ENCODE peak calls at places on chromosomes 11 and 22, in six cellular contexts. B is osteoblast; D is CD8-positive, alpha-beta memory T cell; G is left ventricle myocardium inferior; J is pancreas; A is CD8-positive, alpha-beta T cell. L is an unnamed sample. For H3K9me3, the result is how much of the 10 kb centered on the place peaks cover.

GRCh38 chr22:26438006-26438405 is 8.9 kb downstream of the ASPHD2 start:
- DNase-seq in B (no peak), D (no peak), G (no peak), J (no peak), A (no peak), L (no peak)

GRCh38 chr11:111736191-111736590 is 30.0 kb downstream of the PPP2R1B start:
- DNase-seq in B (peak), D (no peak), G (no peak), J (no peak), A (no peak), L (no peak)

GRCh38 chr11:75784085-75784478 is 15.5 kb downstream of the DGAT2 start:
- DNase-seq in B (peak), D (no peak), G (no peak), J (no peak), A (no peak), L (no peak)

GRCh38 chr11:68956142-68956541 is 24.6 kb downstream of the MRGPRD start:
- DNase-seq in B (peak), D (peak), G (no peak), J (no peak), A (no peak), L (no peak)

GRCh38 chr11:43547900-43548381 is 132.6 kb upstream of the HSD17B12 start:
- DNase-seq in B (peak), D (no peak), G (peak), J (peak), A (no peak), L (peak)

GRCh38 chr11:118258410-118258809 is 5.7 kb downstream of the MPZL2 start:
- DNase-seq in B (no peak), D (no peak), G (no peak), J (no peak), A (no peak), L (no peak)

GRCh38 chr11:44005076-44005800 is 42.5 kb upstream of the ACCSL start:
- DNase-seq in B (no peak), D (no peak), G (no peak), J (peak), A (no peak), L (no peak)

GRCh38 chr22:17576475-17576874 is 13.2 kb downstream of the SLC25A18 start:
- DNase-seq in B (peak), D (no peak), G (no peak), J (no peak), A (no peak), L (no peak)

GRCh38 chr11:134207538-134208239 is 16.1 kb downstream of the NCAPD3 start:
- DNase-seq in B (no peak), D (peak), G (peak), J (no peak), A (peak), L (peak)

GRCh38 chr22:50082197-50082715 is 3.0 kb downstream of the MLC1 start:
- DNase-seq in B (peak), D (no peak), G (no peak), J (no peak), A (no peak), L (no peak)

GRCh38 chr11:111177037-111177988 is 68.2 kb upstream of the POU2AF2 start:
- DNase-seq in B (no peak), D (no peak), G (no peak), J (no peak), A (no peak), L (no peak)

GRCh38 chr11:27239305-27239942 is 123.6 kb downstream of the CCDC34 start:
- DNase-seq in B (no peak), D (no peak), G (peak), J (no peak), A (no peak), L (no peak)

GRCh38 chr11:64590763-64591221 is at the start of gene SLC22A12:
- DNase-seq in B (peak), D (no peak), G (peak), J (no peak), A (no peak), L (no peak)

GRCh38 chr11:12433571-12434061 is 56.2 kb downstream of the PARVA start:
- DNase-seq in B (peak), D (no peak), G (no peak), J (no peak), A (no peak), L (no peak)

GRCh38 chr22:35697142-35697541 is 20.5 kb upstream of the APOL5 start:
- DNase-seq in B (no peak), D (no peak), G (no peak), J (no peak), A (no peak), L (no peak)

GRCh38 chr11:121800704-121801516 is 315.1 kb downstream of the BLID start:
- DNase-seq in B (peak), D (no peak), G (no peak), J (no peak), A (no peak), L (no peak)

GRCh38 chr11:45530776-45531175 is 134.6 kb downstream of the CHST1 start:
- DNase-seq in B (no peak), D (no peak), G (no peak), J (no peak), A (no peak), L (no peak)

GRCh38 chr11:86369668-86370067 is 5.0 kb upstream of the CCDC81 start:
- DNase-seq in B (no peak), D (no peak), G (no peak), J (no peak), A (no peak), L (no peak)

GRCh38 chr11:115921986-115922385 is 417.8 kb upstream of the CADM1 start:
- DNase-seq in B (no peak), D (no peak), G (no peak), J (no peak), A (no peak), L (no peak)

GRCh38 chr11:79423736-79424135 is 17.1 kb downstream of the TENM4 start:
- DNase-seq in B (no peak), D (no peak), G (no peak), J (no peak), A (no peak), L (no peak)

GRCh38 chr11:108944486-108945178 is 279.8 kb downstream of the DDX10 start:
- DNase-seq in B (peak), D (no peak), G (no peak), J (no peak), A (no peak), L (no peak)

GRCh38 chr11:46302866-46303265 is 25.4 kb downstream of the CREB3L1 start:
- DNase-seq in B (no peak), D (no peak), G (no peak), J (no peak), A (no peak), L (no peak)

GRCh38 chr11:57983211-57983610 is 40.5 kb upstream of the OR9Q1 start:
- DNase-seq in B (no peak), D (no peak), G (no peak), J (no peak), A (no peak), L (no peak)

GRCh38 chr11:75280227-75280671 is 39.7 kb downstream of the TPBGL start:
- DNase-seq in B (peak), D (peak), G (peak), J (peak), A (peak), L (peak)

GRCh38 chr11:2074266-2074825 is 64.8 kb downstream of the IGF2 start:
- DNase-seq in B (peak), D (no peak), G (no peak), J (no peak), A (no peak), L (no peak)

GRCh38 chr22:41369837-41370236 is 11.9 kb upstream of the TEF start:
- DNase-seq in B (peak), D (no peak), G (no peak), J (peak), A (no peak), L (no peak)

GRCh38 chr11:73356979-73357739 is 19.0 kb upstream of the RELT start:
- DNase-seq in B (no peak), D (no peak), G (no peak), J (no peak), A (no peak), L (no peak)

GRCh38 chr11:6606471-6607189 is 3.1 kb downstream of the ILK start:
- DNase-seq in B (peak), D (peak), G (peak), J (peak), A (peak), L (no peak)

GRCh38 chr11:70895061-70895670 is 357.2 kb downstream of the SHANK2 start:
- DNase-seq in B (peak), D (no peak), G (no peak), J (no peak), A (no peak), L (no peak)

DNA sequence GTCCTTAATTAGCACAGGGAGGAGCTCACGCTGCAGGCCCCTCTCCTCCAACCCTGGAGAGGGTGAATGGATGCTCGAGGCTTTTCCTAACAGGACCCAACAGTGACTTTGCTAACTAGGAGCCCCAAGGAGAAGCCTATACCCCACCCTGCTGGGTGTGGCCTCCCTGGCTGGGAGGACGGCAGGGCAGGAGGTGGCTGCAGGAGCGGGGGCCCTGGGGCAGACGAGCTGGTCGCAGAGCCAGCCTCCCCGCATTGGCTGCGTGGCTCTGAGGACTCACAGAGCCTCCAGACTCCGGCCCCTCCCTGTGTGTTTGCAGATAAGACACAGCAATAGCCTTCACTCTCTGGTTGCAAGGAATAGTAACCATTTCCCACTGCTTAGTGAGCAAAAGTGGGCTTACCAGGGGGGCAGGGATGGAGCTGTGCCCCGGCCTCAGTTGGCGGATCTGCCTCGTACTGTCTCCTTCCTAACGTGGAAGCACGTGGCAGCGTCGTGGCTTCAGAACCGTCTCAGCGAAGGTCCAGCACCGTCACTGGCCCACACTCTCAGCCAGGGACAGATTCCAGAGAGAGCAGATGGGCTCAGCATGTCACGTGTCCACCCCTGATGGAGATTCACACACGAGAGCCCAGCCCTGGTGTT is 1087.5 kb downstream of the BRD1 start:
- DNase-seq in B (peak), D (no peak), G (no peak), J (no peak), A (no peak), L (no peak)
- H3K9me3 ChIP-seq in B (under half), D (under half), G (under half), J (under half), A (under half), L (under half)

GRCh38 chr22:19713650-19714319 is 518 bp upstream of the SEPTIN5 start:
- DNase-seq in B (peak), D (no peak), G (peak), J (no peak), A (no peak), L (no peak)
- H3K27ac ChIP-seq in B (no peak), D (no peak), G (no peak), J (no peak), A (no peak), L (no peak)

GRCh38 chr22:40046126-40046525 is 51.4 kb downstream of the FAM83F start:
- DNase-seq in B (no peak), D (no peak), G (no peak), J (no peak), A (no peak), L (no peak)
- H3K4me3 ChIP-seq in B (no peak), D (peak), G (peak), J (peak), A (peak), L (peak)

DNA sequence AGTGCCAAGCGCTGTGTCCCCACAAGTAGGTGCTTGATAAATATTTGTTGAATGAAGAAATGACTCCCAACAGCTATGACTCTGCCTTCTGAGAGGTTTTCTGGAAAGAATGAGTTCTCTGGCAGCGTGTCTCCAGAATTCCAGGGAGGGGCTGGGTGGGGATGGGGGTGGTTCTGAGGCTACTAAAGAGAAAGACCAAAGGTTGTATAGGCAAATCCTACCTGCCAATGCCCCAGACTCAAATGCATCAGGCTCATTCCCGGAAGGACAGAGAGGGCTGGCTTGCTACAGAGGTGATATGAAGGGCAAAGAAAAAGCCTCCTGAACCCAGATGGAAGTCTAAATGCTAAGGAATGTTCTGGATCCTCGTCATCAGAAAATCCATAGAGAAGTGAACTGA is 1.9 kb downstream of the DUSP18 start:
- DNase-seq in B (no peak), D (no peak), G (no peak), J (no peak), A (no peak), L (no peak)
- H3K9me3 ChIP-seq in B (under half), D (under half), G (under half), J (under half), A (under half), L (under half)